ENCODE peak calls at places on chromosomes 1 and 21, in six cellular contexts. D is NCI-H748 treated with DMSO at 0.1 percent for 48 hours, G is KG1, K is left colon, N is H7, U is NCI-H1694 treated with DMSO at 0.1 percent for 48 hours. H is an unnamed sample.

GRCh38 chr1:5822726-5823125 is 169.5 kb downstream of the NPHP4 start:
- DNase-seq in D (no peak), G (no peak), K (no peak), N (peak), U (no peak), H (no peak)

GRCh38 chr1:20399606-20400180 is 86.3 kb downstream of the CAMK2N1 start:
- DNase-seq in D (no peak), G (no peak), K (no peak), N (no peak), U (no peak), H (no peak)

GRCh38 chr1:169361281-169361680 is 6.3 kb downstream of the NME7 start:
- DNase-seq in D (no peak), G (no peak), K (no peak), N (no peak), U (no peak), H (no peak)

GRCh38 chr1:247322437-247322836 is 9.2 kb downstream of the ZNF496 start:
- DNase-seq in D (no peak), G (no peak), K (no peak), N (no peak), U (no peak), H (no peak)

GRCh38 chr1:173473599-173474011 is 3.5 kb upstream of the PRDX6 start:
- DNase-seq in D (no peak), G (no peak), K (no peak), N (no peak), U (no peak), H (no peak)

GRCh38 chr1:178869114-178869697 is 1.7 kb downstream of the ANGPTL1 start:
- DNase-seq in D (no peak), G (no peak), K (no peak), N (peak), U (no peak), H (no peak)

GRCh38 chr1:16189003-16189402 is 23.4 kb downstream of the ARHGEF19 start:
- DNase-seq in D (no peak), G (no peak), K (peak), N (no peak), U (no peak), H (peak)

GRCh38 chr21:21673959-21674358 is 675.8 kb downstream of the NCAM2 start:
- DNase-seq in D (no peak), G (no peak), K (no peak), N (no peak), U (no peak), H (no peak)

GRCh38 chr1:8252266-8252951 is 65.5 kb upstream of the SLC45A1 start:
- DNase-seq in D (no peak), G (no peak), K (no peak), N (no peak), U (peak), H (no peak)

GRCh38 chr1:198678301-198678836 is 39.5 kb downstream of the PTPRC start:
- DNase-seq in D (no peak), G (no peak), K (no peak), N (no peak), U (no peak), H (no peak)

GRCh38 chr1:160837558-160838205 is 25.0 kb downstream of the CD244 start:
- DNase-seq in D (no peak), G (peak), K (peak), N (no peak), U (no peak), H (no peak)

GRCh38 chr21:14991957-14992356 is 72.8 kb downstream of the NRIP1 start:
- DNase-seq in D (no peak), G (no peak), K (no peak), N (no peak), U (no peak), H (no peak)

GRCh38 chr1:221439734-221440436 is 302.0 kb downstream of the DUSP10 start:
- DNase-seq in D (no peak), G (no peak), K (no peak), N (no peak), U (no peak), H (no peak)

GRCh38 chr1:210394281-210394798 is 65.6 kb downstream of the HHAT start:
- DNase-seq in D (no peak), G (no peak), K (no peak), N (no peak), U (no peak), H (no peak)

H was measured in psoas muscle.